ENCODE peak calls at places on chromosomes 5 and 9, in eight cellular contexts. One of them, this sample, is unnamed.

GRCh38 chr5:110916373-110917049 is 155.0 kb upstream of the TSLP start:
- DNase-seq in fibroblast of pulmonary artery: peak; percentile 90
- DNase-seq in fibroblast of lung: peak; percentile 95
- DNase-seq in pancreas: no peak
- DNase-seq in heart right ventricle: no peak
- DNase-seq in astrocyte of the cerebellum: peak; percentile 82
- DNase-seq in gastrocnemius medialis: no peak
- DNase-seq in heart left ventricle: no peak
- DNase-seq in this sample: peak; percentile 67

GRCh38 chr5:88686077-88686541 is 196.9 kb downstream of the MEF2C start:
- DNase-seq in fibroblast of pulmonary artery: no peak
- DNase-seq in fibroblast of lung: peak; percentile 48
- DNase-seq in pancreas: no peak
- DNase-seq in heart right ventricle: no peak
- DNase-seq in astrocyte of the cerebellum: no peak
- DNase-seq in gastrocnemius medialis: no peak
- DNase-seq in heart left ventricle: no peak
- DNase-seq in this sample: no peak

GRCh38 chr5:15943487-15943886 is 236.1 kb downstream of the MARCHF11 start:
- DNase-seq in fibroblast of pulmonary artery: peak; percentile 20
- DNase-seq in fibroblast of lung: peak; percentile 81
- DNase-seq in pancreas: no peak
- DNase-seq in heart right ventricle: no peak
- DNase-seq in astrocyte of the cerebellum: no peak
- DNase-seq in gastrocnemius medialis: no peak
- DNase-seq in heart left ventricle: no peak
- DNase-seq in this sample: no peak

GRCh38 chr9:89435315-89435823 is 62.5 kb downstream of the SEMA4D start:
- DNase-seq in fibroblast of pulmonary artery: no peak
- DNase-seq in fibroblast of lung: no peak
- DNase-seq in pancreas: no peak
- DNase-seq in heart right ventricle: no peak
- DNase-seq in astrocyte of the cerebellum: no peak
- DNase-seq in gastrocnemius medialis: no peak
- DNase-seq in heart left ventricle: no peak
- DNase-seq in this sample: no peak

GRCh38 chr9:4235951-4236804 is 63.7 kb downstream of the GLIS3 start:
- DNase-seq in fibroblast of pulmonary artery: peak; percentile 69
- DNase-seq in fibroblast of lung: peak; percentile 92
- DNase-seq in pancreas: no peak
- DNase-seq in heart right ventricle: no peak
- DNase-seq in astrocyte of the cerebellum: peak; percentile 78
- DNase-seq in gastrocnemius medialis: no peak
- DNase-seq in heart left ventricle: no peak
- DNase-seq in this sample: peak; percentile 68

GRCh38 chr9:7094052-7094451 is 336.3 kb downstream of the KDM4C start:
- DNase-seq in fibroblast of pulmonary artery: peak; percentile 35
- DNase-seq in fibroblast of lung: no peak
- DNase-seq in pancreas: no peak
- DNase-seq in heart right ventricle: no peak
- DNase-seq in astrocyte of the cerebellum: no peak
- DNase-seq in gastrocnemius medialis: no peak
- DNase-seq in heart left ventricle: no peak
- DNase-seq in this sample: no peak

GRCh38 chr5:10989577-10990263 is 228.7 kb upstream of the DAP start:
- DNase-seq in fibroblast of pulmonary artery: no peak
- DNase-seq in fibroblast of lung: no peak
- DNase-seq in pancreas: no peak
- DNase-seq in heart right ventricle: no peak
- DNase-seq in astrocyte of the cerebellum: no peak
- DNase-seq in gastrocnemius medialis: no peak
- DNase-seq in heart left ventricle: no peak
- DNase-seq in this sample: no peak

GRCh38 chr5:113092683-113093082 is 116.1 kb downstream of the DCP2 start:
- DNase-seq in fibroblast of pulmonary artery: no peak
- DNase-seq in fibroblast of lung: no peak
- DNase-seq in pancreas: no peak
- DNase-seq in heart right ventricle: no peak
- DNase-seq in astrocyte of the cerebellum: no peak
- DNase-seq in gastrocnemius medialis: no peak
- DNase-seq in heart left ventricle: no peak
- DNase-seq in this sample: no peak

GRCh38 chr5:96661101-96661840 is 905 bp upstream of the CAST start:
- DNase-seq in fibroblast of pulmonary artery: peak; percentile 49
- DNase-seq in fibroblast of lung: peak; percentile 55
- DNase-seq in pancreas: no peak
- DNase-seq in heart right ventricle: peak; percentile 19
- DNase-seq in astrocyte of the cerebellum: no peak
- DNase-seq in gastrocnemius medialis: peak; percentile 23
- DNase-seq in heart left ventricle: no peak
- DNase-seq in this sample: no peak

GRCh38 chr5:38515648-38516047 is 40.8 kb downstream of the LIFR start:
- DNase-seq in fibroblast of pulmonary artery: peak; percentile 58
- DNase-seq in fibroblast of lung: peak; percentile 29
- DNase-seq in pancreas: no peak
- DNase-seq in heart right ventricle: no peak
- DNase-seq in astrocyte of the cerebellum: no peak
- DNase-seq in gastrocnemius medialis: no peak
- DNase-seq in heart left ventricle: no peak
- DNase-seq in this sample: no peak

GRCh38 chr9:135300346-135301141 is 179.0 kb upstream of the PPP1R26 start:
- DNase-seq in fibroblast of pulmonary artery: no peak
- DNase-seq in fibroblast of lung: no peak
- DNase-seq in pancreas: peak; percentile 67
- DNase-seq in heart right ventricle: no peak
- DNase-seq in astrocyte of the cerebellum: no peak
- DNase-seq in gastrocnemius medialis: no peak
- DNase-seq in heart left ventricle: no peak
- DNase-seq in this sample: no peak

GRCh38 chr5:75457691-75458090 is 53.7 kb downstream of the CERT1 start:
- DNase-seq in fibroblast of pulmonary artery: no peak
- DNase-seq in fibroblast of lung: no peak
- DNase-seq in pancreas: no peak
- DNase-seq in heart right ventricle: no peak
- DNase-seq in astrocyte of the cerebellum: no peak
- DNase-seq in gastrocnemius medialis: no peak
- DNase-seq in heart left ventricle: no peak
- DNase-seq in this sample: no peak

GRCh38 chr5:17005087-17005828 is 69.2 kb upstream of the MYO10 start:
- DNase-seq in fibroblast of pulmonary artery: no peak
- DNase-seq in fibroblast of lung: no peak
- DNase-seq in pancreas: no peak
- DNase-seq in heart right ventricle: no peak
- DNase-seq in astrocyte of the cerebellum: no peak
- DNase-seq in gastrocnemius medialis: no peak
- DNase-seq in heart left ventricle: no peak
- DNase-seq in this sample: no peak

GRCh38 chr5:17000296-17000939 is 64.3 kb upstream of the MYO10 start:
- DNase-seq in fibroblast of pulmonary artery: peak; percentile 93
- DNase-seq in fibroblast of lung: peak; percentile 99
- DNase-seq in pancreas: no peak
- DNase-seq in heart right ventricle: no peak
- DNase-seq in astrocyte of the cerebellum: peak; percentile 96
- DNase-seq in gastrocnemius medialis: no peak
- DNase-seq in heart left ventricle: no peak
- DNase-seq in this sample: peak; percentile 97

GRCh38 chr5:17004441-17005086 is 68.5 kb upstream of the MYO10 start:
- DNase-seq in fibroblast of pulmonary artery: no peak
- DNase-seq in fibroblast of lung: peak; percentile 36
- DNase-seq in pancreas: no peak
- DNase-seq in heart right ventricle: no peak
- DNase-seq in astrocyte of the cerebellum: no peak
- DNase-seq in gastrocnemius medialis: no peak
- DNase-seq in heart left ventricle: no peak
- DNase-seq in this sample: no peak

DNA sequence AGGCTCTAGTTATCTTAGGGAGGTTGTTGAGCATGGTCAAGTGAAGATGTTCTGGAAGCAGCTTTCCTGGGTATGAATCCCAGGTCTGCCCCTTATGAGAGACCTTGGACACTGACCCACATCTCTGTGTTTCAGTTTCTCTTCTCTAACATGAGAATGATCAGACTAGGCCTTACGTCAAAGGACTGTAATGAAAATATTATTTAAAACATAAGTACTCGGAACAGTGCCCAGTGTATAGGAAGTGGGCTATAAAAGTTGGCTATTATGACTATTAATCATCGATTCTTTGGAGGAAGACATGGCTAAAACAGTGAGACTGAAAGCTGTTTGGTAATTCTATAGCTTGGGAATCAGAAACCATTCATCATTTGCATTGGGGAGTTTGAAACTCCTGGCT is 65.3 kb upstream of the MYO10 start:
- DNase-seq in fibroblast of pulmonary artery: no peak
- DNase-seq in fibroblast of lung: peak; percentile 47
- DNase-seq in pancreas: no peak
- DNase-seq in heart right ventricle: no peak
- DNase-seq in astrocyte of the cerebellum: no peak
- DNase-seq in gastrocnemius medialis: no peak
- DNase-seq in heart left ventricle: no peak
- DNase-seq in this sample: no peak
- H3K4me3 ChIP-seq in fibroblast of pulmonary artery: no peak overlapping the region
- H3K4me3 ChIP-seq in fibroblast of lung: no peak overlapping the region
- H3K4me3 ChIP-seq in pancreas: no peak overlapping the region
- H3K4me3 ChIP-seq in heart right ventricle: no peak overlapping the region
- H3K4me3 ChIP-seq in astrocyte of the cerebellum: no peak overlapping the region
- H3K4me3 ChIP-seq in gastrocnemius medialis: no peak overlapping the region
- H3K4me3 ChIP-seq in heart left ventricle: no peak overlapping the region
- H3K4me3 ChIP-seq in this sample: no peak overlapping the region

GRCh38 chr5:72956324-72957140 is 691 bp downstream of the FCHO2 start:
- DNase-seq in fibroblast of pulmonary artery: peak; percentile 60
- DNase-seq in fibroblast of lung: peak; percentile 73
- DNase-seq in pancreas: peak; percentile 77
- DNase-seq in heart right ventricle: peak; percentile 50
- DNase-seq in astrocyte of the cerebellum: peak; percentile 29
- DNase-seq in gastrocnemius medialis: peak; percentile 37
- DNase-seq in heart left ventricle: peak; percentile 58
- DNase-seq in this sample: no peak

GRCh38 chr5:72955143-72955767 is 586 bp upstream of the FCHO2 start:
- DNase-seq in fibroblast of pulmonary artery: peak; percentile 80
- DNase-seq in fibroblast of lung: no peak
- DNase-seq in pancreas: no peak
- DNase-seq in heart right ventricle: peak; percentile 88
- DNase-seq in astrocyte of the cerebellum: no peak
- DNase-seq in gastrocnemius medialis: no peak
- DNase-seq in heart left ventricle: peak; percentile 90
- DNase-seq in this sample: no peak

GRCh38 chr5:72955768-72956323 is at the start of gene FCHO2:
- DNase-seq in fibroblast of pulmonary artery: peak; percentile 97
- DNase-seq in fibroblast of lung: peak; percentile 93
- DNase-seq in pancreas: peak; percentile 100
- DNase-seq in heart right ventricle: peak; percentile 100
- DNase-seq in astrocyte of the cerebellum: peak; percentile 92
- DNase-seq in gastrocnemius medialis: peak; percentile 96
- DNase-seq in heart left ventricle: peak; percentile 100
- DNase-seq in this sample: peak; percentile 68

GRCh38 chr5:72951850-72952468 is 3.9 kb upstream of the FCHO2 start:
- DNase-seq in fibroblast of pulmonary artery: peak; percentile 75
- DNase-seq in fibroblast of lung: peak; percentile 74
- DNase-seq in pancreas: no peak
- DNase-seq in heart right ventricle: no peak
- DNase-seq in astrocyte of the cerebellum: no peak
- DNase-seq in gastrocnemius medialis: no peak
- DNase-seq in heart left ventricle: no peak
- DNase-seq in this sample: peak; percentile 39

GRCh38 chr5:72954389-72954788 is 1.5 kb upstream of the FCHO2 start:
- DNase-seq in fibroblast of pulmonary artery: no peak
- DNase-seq in fibroblast of lung: no peak
- DNase-seq in pancreas: no peak
- DNase-seq in heart right ventricle: no peak
- DNase-seq in astrocyte of the cerebellum: no peak
- DNase-seq in gastrocnemius medialis: no peak
- DNase-seq in heart left ventricle: no peak
- DNase-seq in this sample: no peak
- H3K4me3 ChIP-seq in fibroblast of pulmonary artery: no peak overlapping the region
- H3K4me3 ChIP-seq in fibroblast of lung: no peak overlapping the region
- H3K4me3 ChIP-seq in pancreas: no peak overlapping the region
- H3K4me3 ChIP-seq in heart right ventricle: peak overlapping the region; percentile 81
- H3K4me3 ChIP-seq in astrocyte of the cerebellum: no peak overlapping the region
- H3K4me3 ChIP-seq in gastrocnemius medialis: no peak overlapping the region
- H3K4me3 ChIP-seq in heart left ventricle: no peak overlapping the region
- H3K4me3 ChIP-seq in this sample: no peak overlapping the region

GRCh38 chr5:93595420-93596136 is 12.6 kb downstream of the NR2F1 start:
- DNase-seq in fibroblast of pulmonary artery: no peak
- DNase-seq in fibroblast of lung: no peak
- DNase-seq in pancreas: no peak
- DNase-seq in heart right ventricle: no peak
- DNase-seq in astrocyte of the cerebellum: no peak
- DNase-seq in gastrocnemius medialis: no peak
- DNase-seq in heart left ventricle: no peak
- DNase-seq in this sample: no peak
- H3K4me3 ChIP-seq in fibroblast of pulmonary artery: no peak overlapping the region
- H3K4me3 ChIP-seq in fibroblast of lung: no peak overlapping the region
- H3K4me3 ChIP-seq in pancreas: no peak overlapping the region
- H3K4me3 ChIP-seq in heart right ventricle: no peak overlapping the region
- H3K4me3 ChIP-seq in astrocyte of the cerebellum: peak overlapping the region; percentile 17
- H3K4me3 ChIP-seq in gastrocnemius medialis: no peak overlapping the region
- H3K4me3 ChIP-seq in heart left ventricle: no peak overlapping the region
- H3K4me3 ChIP-seq in this sample: no peak overlapping the region

GRCh38 chr5:73311291-73312110 is 137.1 kb downstream of the FOXD1 start:
- DNase-seq in fibroblast of pulmonary artery: peak; percentile 78
- DNase-seq in fibroblast of lung: peak; percentile 97
- DNase-seq in pancreas: no peak
- DNase-seq in heart right ventricle: peak; percentile 35
- DNase-seq in astrocyte of the cerebellum: peak; percentile 68
- DNase-seq in gastrocnemius medialis: peak; percentile 19
- DNase-seq in heart left ventricle: peak; percentile 50
- DNase-seq in this sample: no peak
- H3K4me3 ChIP-seq in fibroblast of pulmonary artery: no peak overlapping the region
- H3K4me3 ChIP-seq in fibroblast of lung: no peak overlapping the region
- H3K4me3 ChIP-seq in pancreas: no peak overlapping the region
- H3K4me3 ChIP-seq in heart right ventricle: peak overlapping the region; percentile 21
- H3K4me3 ChIP-seq in astrocyte of the cerebellum: no peak overlapping the region
- H3K4me3 ChIP-seq in gastrocnemius medialis: no peak overlapping the region
- H3K4me3 ChIP-seq in heart left ventricle: peak overlapping the region; percentile 5
- H3K4me3 ChIP-seq in this sample: no peak overlapping the region

GRCh38 chr9:126238415-126238814 is 88.2 kb upstream of the MVB12B start:
- DNase-seq in fibroblast of pulmonary artery: no peak
- DNase-seq in fibroblast of lung: no peak
- DNase-seq in pancreas: no peak
- DNase-seq in heart right ventricle: no peak
- DNase-seq in astrocyte of the cerebellum: no peak
- DNase-seq in gastrocnemius medialis: no peak
- DNase-seq in heart left ventricle: no peak
- DNase-seq in this sample: no peak
- H3K4me3 ChIP-seq in fibroblast of pulmonary artery: no peak overlapping the region
- H3K4me3 ChIP-seq in fibroblast of lung: no peak overlapping the region
- H3K4me3 ChIP-seq in pancreas: no peak overlapping the region
- H3K4me3 ChIP-seq in heart right ventricle: no peak overlapping the region
- H3K4me3 ChIP-seq in astrocyte of the cerebellum: no peak overlapping the region
- H3K4me3 ChIP-seq in gastrocnemius medialis: no peak overlapping the region
- H3K4me3 ChIP-seq in heart left ventricle: no peak overlapping the region
- H3K4me3 ChIP-seq in this sample: no peak overlapping the region